ENCODE peak calls at places on chromosomes 16 and 17, in ten cellular contexts. One of them, this sample, is unnamed.

GRCh38 chr16:82972520-82972919 is 345.8 kb downstream of the CDH13 start:
- DNase-seq in spleen: no peak
- DNase-seq in GM23338: no peak
- DNase-seq in astrocyte of the spinal cord: no peak
- DNase-seq in progenitor cell of endocrine pancreas: no peak
- DNase-seq in CD8-positive, alpha-beta T cell: no peak
- DNase-seq in endothelial cell of umbilical vein: no peak
- DNase-seq in dorsolateral prefrontal cortex: no peak
- DNase-seq in osteocyte: no peak
- DNase-seq in thyroid gland: no peak
- DNase-seq in this sample: no peak

GRCh38 chr17:76625496-76625895 is 18.1 kb downstream of the ST6GALNAC1 start:
- DNase-seq in spleen: no peak
- DNase-seq in GM23338: no peak
- DNase-seq in astrocyte of the spinal cord: no peak
- DNase-seq in progenitor cell of endocrine pancreas: no peak
- DNase-seq in CD8-positive, alpha-beta T cell: no peak
- DNase-seq in endothelial cell of umbilical vein: no peak
- DNase-seq in dorsolateral prefrontal cortex: no peak
- DNase-seq in osteocyte: no peak
- DNase-seq in thyroid gland: no peak
- DNase-seq in this sample: no peak

GRCh38 chr17:78374189-78374588 is 4.3 kb upstream of the PGS1 start:
- DNase-seq in spleen: no peak
- DNase-seq in GM23338: no peak
- DNase-seq in astrocyte of the spinal cord: no peak
- DNase-seq in progenitor cell of endocrine pancreas: no peak
- DNase-seq in CD8-positive, alpha-beta T cell: no peak
- DNase-seq in endothelial cell of umbilical vein: no peak
- DNase-seq in dorsolateral prefrontal cortex: no peak
- DNase-seq in osteocyte: no peak
- DNase-seq in thyroid gland: no peak
- DNase-seq in this sample: no peak

GRCh38 chr17:17820046-17820445 is 16.7 kb downstream of the SREBF1 start:
- DNase-seq in spleen: no peak
- DNase-seq in GM23338: no peak
- DNase-seq in astrocyte of the spinal cord: no peak
- DNase-seq in progenitor cell of endocrine pancreas: no peak
- DNase-seq in CD8-positive, alpha-beta T cell: no peak
- DNase-seq in endothelial cell of umbilical vein: no peak
- DNase-seq in dorsolateral prefrontal cortex: no peak
- DNase-seq in osteocyte: no peak
- DNase-seq in thyroid gland: no peak
- DNase-seq in this sample: no peak

GRCh38 chr17:45277992-45278391 is 16.1 kb upstream of the SPATA32 start:
- DNase-seq in spleen: no peak
- DNase-seq in GM23338: no peak
- DNase-seq in astrocyte of the spinal cord: peak; percentile 73
- DNase-seq in progenitor cell of endocrine pancreas: no peak
- DNase-seq in CD8-positive, alpha-beta T cell: no peak
- DNase-seq in endothelial cell of umbilical vein: peak; percentile 89
- DNase-seq in dorsolateral prefrontal cortex: no peak
- DNase-seq in osteocyte: no peak
- DNase-seq in thyroid gland: peak; percentile 71
- DNase-seq in this sample: no peak

GRCh38 chr16:1089822-1090619 is 6.0 kb downstream of the C1QTNF8 start:
- DNase-seq in spleen: no peak
- DNase-seq in GM23338: peak; percentile 53
- DNase-seq in astrocyte of the spinal cord: no peak
- DNase-seq in progenitor cell of endocrine pancreas: no peak
- DNase-seq in CD8-positive, alpha-beta T cell: no peak
- DNase-seq in endothelial cell of umbilical vein: no peak
- DNase-seq in dorsolateral prefrontal cortex: no peak
- DNase-seq in osteocyte: no peak
- DNase-seq in thyroid gland: no peak
- DNase-seq in this sample: peak; percentile 73

GRCh38 chr17:75003957-75004355 is 8.5 kb upstream of the MRPL58 start:
- DNase-seq in spleen: no peak
- DNase-seq in GM23338: no peak
- DNase-seq in astrocyte of the spinal cord: no peak
- DNase-seq in progenitor cell of endocrine pancreas: no peak
- DNase-seq in CD8-positive, alpha-beta T cell: no peak
- DNase-seq in endothelial cell of umbilical vein: no peak
- DNase-seq in dorsolateral prefrontal cortex: no peak
- DNase-seq in osteocyte: no peak
- DNase-seq in thyroid gland: no peak
- DNase-seq in this sample: no peak

GRCh38 chr16:10817963-10818941 is at the start of gene TVP23A:
- DNase-seq in spleen: no peak
- DNase-seq in GM23338: peak; percentile 77
- DNase-seq in astrocyte of the spinal cord: no peak
- DNase-seq in progenitor cell of endocrine pancreas: peak; percentile 35
- DNase-seq in CD8-positive, alpha-beta T cell: no peak
- DNase-seq in endothelial cell of umbilical vein: no peak
- DNase-seq in dorsolateral prefrontal cortex: peak; percentile 62
- DNase-seq in osteocyte: no peak
- DNase-seq in thyroid gland: no peak
- DNase-seq in this sample: no peak

GRCh38 chr17:75341784-75342183 is 52.6 kb upstream of the SLC25A19 start:
- DNase-seq in spleen: no peak
- DNase-seq in GM23338: no peak
- DNase-seq in astrocyte of the spinal cord: no peak
- DNase-seq in progenitor cell of endocrine pancreas: no peak
- DNase-seq in CD8-positive, alpha-beta T cell: no peak
- DNase-seq in endothelial cell of umbilical vein: no peak
- DNase-seq in dorsolateral prefrontal cortex: no peak
- DNase-seq in osteocyte: no peak
- DNase-seq in thyroid gland: no peak
- DNase-seq in this sample: no peak

GRCh38 chr17:51029568-51030463 is 90.9 kb downstream of the SPAG9 start:
- DNase-seq in spleen: no peak
- DNase-seq in GM23338: no peak
- DNase-seq in astrocyte of the spinal cord: peak; percentile 65
- DNase-seq in progenitor cell of endocrine pancreas: no peak
- DNase-seq in CD8-positive, alpha-beta T cell: no peak
- DNase-seq in endothelial cell of umbilical vein: peak; percentile 61
- DNase-seq in dorsolateral prefrontal cortex: no peak
- DNase-seq in osteocyte: no peak
- DNase-seq in thyroid gland: no peak
- DNase-seq in this sample: no peak

GRCh38 chr16:83887564-83887963 is 11.4 kb upstream of the MLYCD start:
- DNase-seq in spleen: no peak
- DNase-seq in GM23338: no peak
- DNase-seq in astrocyte of the spinal cord: no peak
- DNase-seq in progenitor cell of endocrine pancreas: no peak
- DNase-seq in CD8-positive, alpha-beta T cell: no peak
- DNase-seq in endothelial cell of umbilical vein: no peak
- DNase-seq in dorsolateral prefrontal cortex: no peak
- DNase-seq in osteocyte: no peak
- DNase-seq in thyroid gland: no peak
- DNase-seq in this sample: no peak

GRCh38 chr17:781920-782731 is at the start of the genes GLOD4 and MRM3:
- DNase-seq in spleen: peak; percentile 98
- DNase-seq in GM23338: peak; percentile 84
- DNase-seq in astrocyte of the spinal cord: peak; percentile 86
- DNase-seq in progenitor cell of endocrine pancreas: peak; percentile 93
- DNase-seq in CD8-positive, alpha-beta T cell: peak; percentile 91
- DNase-seq in endothelial cell of umbilical vein: peak; percentile 92
- DNase-seq in dorsolateral prefrontal cortex: peak; percentile 90
- DNase-seq in osteocyte: peak; percentile 98
- DNase-seq in thyroid gland: peak; percentile 93
- DNase-seq in this sample: peak; percentile 88
- TF ChIP-seq CTCF in spleen: no peak
- TF ChIP-seq CTCF in GM23338: peak; percentile 21
- TF ChIP-seq CTCF in astrocyte of the spinal cord: no peak
- TF ChIP-seq CTCF in progenitor cell of endocrine pancreas: peak; percentile 42
- TF ChIP-seq CTCF in CD8-positive, alpha-beta T cell: no peak
- TF ChIP-seq CTCF in endothelial cell of umbilical vein: no peak
- TF ChIP-seq CTCF in dorsolateral prefrontal cortex: peak; percentile 41
- TF ChIP-seq CTCF in osteocyte: peak; percentile 22
- TF ChIP-seq CTCF in thyroid gland: no peak
- TF ChIP-seq CTCF in this sample: no peak

GRCh38 chr17:11142231-11142630 is 98.8 kb upstream of the SHISA6 start:
- DNase-seq in spleen: no peak
- DNase-seq in GM23338: no peak
- DNase-seq in astrocyte of the spinal cord: no peak
- DNase-seq in progenitor cell of endocrine pancreas: no peak
- DNase-seq in CD8-positive, alpha-beta T cell: no peak
- DNase-seq in endothelial cell of umbilical vein: no peak
- DNase-seq in dorsolateral prefrontal cortex: no peak
- DNase-seq in osteocyte: no peak
- DNase-seq in thyroid gland: no peak
- DNase-seq in this sample: no peak

GRCh38 chr17:11144358-11145233 is 96.4 kb upstream of the SHISA6 start:
- DNase-seq in spleen: no peak
- DNase-seq in GM23338: peak; percentile 18
- DNase-seq in astrocyte of the spinal cord: no peak
- DNase-seq in progenitor cell of endocrine pancreas: peak; percentile 21
- DNase-seq in CD8-positive, alpha-beta T cell: no peak
- DNase-seq in endothelial cell of umbilical vein: no peak
- DNase-seq in dorsolateral prefrontal cortex: peak; percentile 24
- DNase-seq in osteocyte: no peak
- DNase-seq in thyroid gland: peak; percentile 56
- DNase-seq in this sample: peak; percentile 7

GRCh38 chr17:11135819-11136218 is 105.2 kb upstream of the SHISA6 start:
- DNase-seq in spleen: no peak
- DNase-seq in GM23338: no peak
- DNase-seq in astrocyte of the spinal cord: no peak
- DNase-seq in progenitor cell of endocrine pancreas: no peak
- DNase-seq in CD8-positive, alpha-beta T cell: no peak
- DNase-seq in endothelial cell of umbilical vein: no peak
- DNase-seq in dorsolateral prefrontal cortex: no peak
- DNase-seq in osteocyte: no peak
- DNase-seq in thyroid gland: no peak
- DNase-seq in this sample: no peak

GRCh38 chr17:11140028-11140427 is 101.0 kb upstream of the SHISA6 start:
- DNase-seq in spleen: no peak
- DNase-seq in GM23338: no peak
- DNase-seq in astrocyte of the spinal cord: no peak
- DNase-seq in progenitor cell of endocrine pancreas: no peak
- DNase-seq in CD8-positive, alpha-beta T cell: no peak
- DNase-seq in endothelial cell of umbilical vein: no peak
- DNase-seq in dorsolateral prefrontal cortex: peak; percentile 45
- DNase-seq in osteocyte: no peak
- DNase-seq in thyroid gland: peak; percentile 7
- DNase-seq in this sample: no peak

DNA sequence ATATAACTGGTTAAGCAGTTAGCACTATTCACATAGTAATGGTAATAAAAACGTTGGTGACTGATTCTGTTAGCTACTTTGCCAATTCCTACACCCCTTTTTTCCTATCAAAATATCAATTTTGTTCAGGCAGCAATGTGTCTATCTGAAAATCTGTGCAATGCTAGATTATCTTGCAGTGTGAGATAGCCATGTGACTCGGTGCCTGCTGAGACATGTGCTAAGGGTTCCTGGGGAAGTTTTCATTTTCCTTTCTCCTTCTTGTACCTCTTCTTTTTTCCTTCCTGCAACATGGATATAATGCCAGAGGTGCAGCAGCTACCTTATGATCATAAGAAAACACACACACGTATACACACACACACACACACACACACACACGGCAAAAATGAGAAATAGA is 100.5 kb upstream of the SHISA6 start:
- DNase-seq in spleen: no peak
- DNase-seq in GM23338: no peak
- DNase-seq in astrocyte of the spinal cord: no peak
- DNase-seq in progenitor cell of endocrine pancreas: no peak
- DNase-seq in CD8-positive, alpha-beta T cell: no peak
- DNase-seq in endothelial cell of umbilical vein: no peak
- DNase-seq in dorsolateral prefrontal cortex: no peak
- DNase-seq in osteocyte: no peak
- DNase-seq in thyroid gland: no peak
- DNase-seq in this sample: no peak
- TF ChIP-seq CTCF in spleen: no peak
- TF ChIP-seq CTCF in GM23338: no peak
- TF ChIP-seq CTCF in astrocyte of the spinal cord: no peak
- TF ChIP-seq CTCF in progenitor cell of endocrine pancreas: no peak
- TF ChIP-seq CTCF in CD8-positive, alpha-beta T cell: no peak
- TF ChIP-seq CTCF in endothelial cell of umbilical vein: no peak
- TF ChIP-seq CTCF in dorsolateral prefrontal cortex: no peak
- TF ChIP-seq CTCF in osteocyte: no peak
- TF ChIP-seq CTCF in thyroid gland: no peak
- TF ChIP-seq CTCF in this sample: no peak

GRCh38 chr16:47134550-47134949 is 9.2 kb downstream of the NETO2 start:
- DNase-seq in spleen: no peak
- DNase-seq in GM23338: no peak
- DNase-seq in astrocyte of the spinal cord: no peak
- DNase-seq in progenitor cell of endocrine pancreas: no peak
- DNase-seq in CD8-positive, alpha-beta T cell: no peak
- DNase-seq in endothelial cell of umbilical vein: no peak
- DNase-seq in dorsolateral prefrontal cortex: no peak
- DNase-seq in osteocyte: no peak
- DNase-seq in thyroid gland: no peak
- DNase-seq in this sample: no peak

GRCh38 chr16:47129755-47130435 is 13.8 kb downstream of the NETO2 start:
- DNase-seq in spleen: no peak
- DNase-seq in GM23338: peak; percentile 48
- DNase-seq in astrocyte of the spinal cord: no peak
- DNase-seq in progenitor cell of endocrine pancreas: no peak
- DNase-seq in CD8-positive, alpha-beta T cell: no peak
- DNase-seq in endothelial cell of umbilical vein: no peak
- DNase-seq in dorsolateral prefrontal cortex: no peak
- DNase-seq in osteocyte: no peak
- DNase-seq in thyroid gland: no peak
- DNase-seq in this sample: no peak

GRCh38 chr16:47136101-47136820 is 7.5 kb downstream of the NETO2 start:
- DNase-seq in spleen: no peak
- DNase-seq in GM23338: no peak
- DNase-seq in astrocyte of the spinal cord: peak; percentile 31
- DNase-seq in progenitor cell of endocrine pancreas: no peak
- DNase-seq in CD8-positive, alpha-beta T cell: no peak
- DNase-seq in endothelial cell of umbilical vein: peak; percentile 91
- DNase-seq in dorsolateral prefrontal cortex: no peak
- DNase-seq in osteocyte: no peak
- DNase-seq in thyroid gland: no peak
- DNase-seq in this sample: peak; percentile 22

GRCh38 chr16:47132310-47132709 is 11.4 kb downstream of the NETO2 start:
- DNase-seq in spleen: no peak
- DNase-seq in GM23338: no peak
- DNase-seq in astrocyte of the spinal cord: peak; percentile 17
- DNase-seq in progenitor cell of endocrine pancreas: no peak
- DNase-seq in CD8-positive, alpha-beta T cell: no peak
- DNase-seq in endothelial cell of umbilical vein: peak; percentile 54
- DNase-seq in dorsolateral prefrontal cortex: no peak
- DNase-seq in osteocyte: no peak
- DNase-seq in thyroid gland: no peak
- DNase-seq in this sample: no peak
- TF ChIP-seq CTCF in spleen: no peak
- TF ChIP-seq CTCF in GM23338: peak; percentile 8
- TF ChIP-seq CTCF in astrocyte of the spinal cord: no peak
- TF ChIP-seq CTCF in progenitor cell of endocrine pancreas: no peak
- TF ChIP-seq CTCF in CD8-positive, alpha-beta T cell: no peak
- TF ChIP-seq CTCF in endothelial cell of umbilical vein: no peak
- TF ChIP-seq CTCF in dorsolateral prefrontal cortex: no peak
- TF ChIP-seq CTCF in osteocyte: peak; percentile 24
- TF ChIP-seq CTCF in thyroid gland: no peak
- TF ChIP-seq CTCF in this sample: no peak

DNA sequence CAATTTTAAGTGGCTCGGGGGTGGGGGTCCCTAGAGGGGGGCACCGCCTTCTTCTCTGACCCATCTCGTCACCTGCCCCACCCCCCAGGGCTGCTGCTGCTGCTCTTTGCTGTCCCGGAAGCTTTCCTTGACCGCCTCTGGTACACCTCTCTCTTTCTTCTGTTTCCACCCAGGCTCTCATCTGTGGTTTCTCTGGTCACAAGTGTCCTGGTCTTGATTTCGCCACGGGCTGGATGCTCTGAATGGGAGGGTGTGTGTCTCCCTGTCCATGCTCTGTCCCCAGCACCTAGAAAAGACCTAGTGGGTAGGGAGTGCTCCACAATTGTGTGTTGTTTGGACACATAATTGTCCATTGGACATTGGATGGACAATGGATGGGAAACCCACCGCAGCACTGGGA is 134.7 kb upstream of the CIBAR2 start:
- DNase-seq in spleen: no peak
- DNase-seq in GM23338: no peak
- DNase-seq in astrocyte of the spinal cord: no peak
- DNase-seq in progenitor cell of endocrine pancreas: no peak
- DNase-seq in CD8-positive, alpha-beta T cell: no peak
- DNase-seq in endothelial cell of umbilical vein: no peak
- DNase-seq in dorsolateral prefrontal cortex: no peak
- DNase-seq in osteocyte: no peak
- DNase-seq in thyroid gland: no peak
- DNase-seq in this sample: no peak
- TF ChIP-seq CTCF in spleen: no peak
- TF ChIP-seq CTCF in GM23338: no peak
- TF ChIP-seq CTCF in astrocyte of the spinal cord: no peak
- TF ChIP-seq CTCF in progenitor cell of endocrine pancreas: no peak
- TF ChIP-seq CTCF in CD8-positive, alpha-beta T cell: no peak
- TF ChIP-seq CTCF in endothelial cell of umbilical vein: no peak
- TF ChIP-seq CTCF in dorsolateral prefrontal cortex: no peak
- TF ChIP-seq CTCF in osteocyte: no peak
- TF ChIP-seq CTCF in thyroid gland: no peak
- TF ChIP-seq CTCF in this sample: no peak

This sample was measured in Calu3.